ENCODE peak calls at places on chromosome 1, in five cellular contexts. B is NCI-H146; G is hippocampal formation; K is cardiac septum; S is stimulated activated CD4-positive, alpha-beta T cell treated with anti-CD3 and anti-CD28 coated beads, Interleukin-2, amount 100 ng/mL, for 24 hours. J is an unnamed sample.

GRCh38 chr1:205396972-205397616 is 24.8 kb downstream of the LEMD1 start:
- DNase-seq in B (peak), G (peak), K (no peak), S (no peak), J (no peak)

GRCh38 chr1:75170006-75170405 is 35.8 kb downstream of the LHX8 start:
- DNase-seq in G (no peak), K (no peak), S (no peak), B (no peak), J (no peak)

GRCh38 chr1:175673236-175674150 is 69.9 kb downstream of the TNR start:
- DNase-seq in B (peak), G (no peak), K (no peak), S (no peak), J (no peak)

GRCh38 chr1:153959454-153959853 is 1.0 kb upstream of the CRTC2 start:
- DNase-seq in B (no peak), K (no peak), G (no peak), S (no peak), J (no peak)

GRCh38 chr1:114828251-114828650 is 26.4 kb upstream of the SYCP1 start:
- DNase-seq in G (no peak), B (no peak), K (no peak), S (no peak), J (no peak)

GRCh38 chr1:20771780-20772179 is 15.3 kb downstream of the HP1BP3 start:
- DNase-seq in G (no peak), S (no peak), K (no peak), B (no peak), J (no peak)

GRCh38 chr1:200242379-200243041 is 167.3 kb downstream of the ZNF281 start:
- DNase-seq in G (no peak), S (no peak), B (no peak), K (no peak), J (no peak)

GRCh38 chr1:69494171-69494570 is 73.6 kb upstream of the LRRC7 start:
- DNase-seq in K (no peak), G (no peak), B (no peak), S (no peak), J (no peak)

GRCh38 chr1:207069858-207070506 is 16.9 kb downstream of the PFKFB2 start:
- DNase-seq in S (no peak), B (no peak), G (no peak), K (peak), J (no peak)

GRCh38 chr1:186240436-186240835 is 134.6 kb downstream of the TPR start:
- DNase-seq in B (no peak), S (no peak), K (no peak), G (no peak), J (no peak)

GRCh38 chr1:95233321-95233736 is 681 bp upstream of the RWDD3 start:
- DNase-seq in B (no peak), S (no peak), G (no peak), K (peak), J (peak)

GRCh38 chr1:154767315-154768240 is 102.5 kb downstream of the KCNN3 start:
- DNase-seq in B (no peak), K (no peak), S (no peak), G (peak), J (no peak)

GRCh38 chr1:35544976-35545375 is 12.2 kb downstream of the KIAA0319L start:
- DNase-seq in G (peak), K (no peak), B (peak), S (peak), J (no peak)

GRCh38 chr1:194342484-194343262 is 1156.3 kb upstream of the B3GALT2 start:
- DNase-seq in B (no peak), S (no peak), K (no peak), G (no peak), J (no peak)

GRCh38 chr1:155003766-155004351 is 1.3 kb downstream of the ZBTB7B start:
- DNase-seq in K (peak), B (peak), G (no peak), S (no peak), J (peak)

GRCh38 chr1:226749467-226749866 is 10.4 kb upstream of the ITPKB start:
- DNase-seq in B (no peak), S (no peak), K (no peak), G (no peak), J (no peak)

GRCh38 chr1:15691434-15692032 is 7.4 kb downstream of the PLEKHM2 start:
- DNase-seq in B (no peak), S (no peak), K (peak), G (no peak), J (no peak)

GRCh38 chr1:7680791-7681165 is 90.3 kb upstream of the VAMP3 start:
- DNase-seq in K (no peak), B (peak), S (no peak), G (no peak), J (no peak)

GRCh38 chr1:59926381-59927243 is at the start of gene CYP2J2:
- DNase-seq in B (peak), S (peak), K (peak), G (peak), J (peak)